ENCODE peak calls at places on chromosomes 4 and X, in five cellular contexts. V is neuronal stem cell, X is cardiac muscle cell, W is OCI-LY7, K is tibial nerve. O is an unnamed sample. For H3K9me3, the result is how much of the 10 kb centered on the place peaks cover.

GRCh38 chr4:10006604-10007435 is 14.5 kb downstream of the SLC2A9 start:
- DNase-seq in X (peak), V (no peak), K (no peak), W (no peak), O (no peak)

GRCh38 chr4:87843936-87844335 is 11.2 kb downstream of the MEPE start:
- DNase-seq in V (no peak), K (peak), X (peak), W (no peak), O (no peak)

GRCh38 chr4:170198742-170199141 is 109.0 kb upstream of the AADAT start:
- DNase-seq in V (no peak), W (no peak), X (no peak), K (no peak), O (no peak)

GRCh38 chr4:2292679-2293108 is 30.8 kb upstream of the MXD4 start:
- DNase-seq in X (peak), W (no peak), V (no peak), K (no peak), O (no peak)

GRCh38 chrX:15215366-15215765 is 54.5 kb downstream of the ASB9 start:
- DNase-seq in K (no peak), X (no peak), V (no peak), W (no peak), O (no peak)

GRCh38 chrX:121356850-121357171 is 309.4 kb downstream of the GLUD2 start:
- DNase-seq in W (no peak), X (no peak), V (no peak), K (no peak), O (no peak)

GRCh38 chrX:9995855-9996339 is 28.7 kb downstream of the CLDN34 start:
- DNase-seq in W (peak), X (peak), V (no peak), K (peak), O (no peak)

GRCh38 chr4:71009796-71010588 is 16.5 kb downstream of the DCK start:
- DNase-seq in W (peak), V (no peak), X (peak), K (no peak), O (no peak)

GRCh38 chrX:1521459-1521956 is 15.5 kb downstream of the P2RY8 start:
- DNase-seq in K (no peak), W (peak), V (no peak), X (no peak), O (peak)

GRCh38 chr4:83993774-83994173 is 457.9 kb downstream of the GPAT3 start:
- DNase-seq in W (peak), K (no peak), X (no peak), V (no peak), O (peak)

GRCh38 chrX:124720532-124720931 is 374.2 kb downstream of the SH2D1A start:
- DNase-seq in V (no peak), K (no peak), X (no peak), W (no peak), O (no peak)

GRCh38 chrX:39445336-39445735 is 644.1 kb downstream of the MID1IP1 start:
- DNase-seq in V (no peak), X (peak), K (no peak), W (peak), O (peak)

GRCh38 chr4:14855719-14856075 is 146.6 kb upstream of the CPEB2 start:
- DNase-seq in K (no peak), W (no peak), V (no peak), X (no peak), O (no peak)
- H3K27ac ChIP-seq in K (peak), W (no peak), V (no peak), X (no peak), O (no peak)

GRCh38 chrX:101357166-101357795 is 8.7 kb upstream of the TIMM8A start:
- DNase-seq in V (no peak), W (peak), X (peak), K (no peak), O (no peak)
- H3K9me3 ChIP-seq in V (under half), W (under half), X (under half), K (under half), O (under half)

DNA sequence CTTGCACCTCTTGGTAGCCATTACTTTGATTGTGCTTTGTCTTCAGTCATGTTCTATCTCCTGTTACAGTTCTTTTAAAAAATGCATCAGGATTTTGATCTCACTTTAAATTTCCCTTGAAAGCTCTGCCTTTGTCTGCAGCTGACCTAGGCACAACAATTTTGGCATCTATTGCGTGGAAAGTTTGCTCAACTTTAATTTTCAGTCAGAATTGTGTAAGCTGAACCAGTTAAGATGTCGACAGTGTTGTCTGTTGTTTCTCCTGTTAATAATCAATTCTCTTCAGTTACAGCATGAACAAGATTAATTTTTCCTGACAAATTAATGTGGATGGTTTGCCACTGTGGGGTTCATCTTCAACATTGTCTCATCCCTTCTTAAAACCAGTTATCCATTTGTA is 34.9 kb downstream of the TIGD2 start:
- DNase-seq in V (no peak), W (no peak), X (no peak), K (no peak), O (no peak)
- H3K27ac ChIP-seq in V (no peak), W (no peak), X (no peak), K (no peak), O (no peak)

DNA sequence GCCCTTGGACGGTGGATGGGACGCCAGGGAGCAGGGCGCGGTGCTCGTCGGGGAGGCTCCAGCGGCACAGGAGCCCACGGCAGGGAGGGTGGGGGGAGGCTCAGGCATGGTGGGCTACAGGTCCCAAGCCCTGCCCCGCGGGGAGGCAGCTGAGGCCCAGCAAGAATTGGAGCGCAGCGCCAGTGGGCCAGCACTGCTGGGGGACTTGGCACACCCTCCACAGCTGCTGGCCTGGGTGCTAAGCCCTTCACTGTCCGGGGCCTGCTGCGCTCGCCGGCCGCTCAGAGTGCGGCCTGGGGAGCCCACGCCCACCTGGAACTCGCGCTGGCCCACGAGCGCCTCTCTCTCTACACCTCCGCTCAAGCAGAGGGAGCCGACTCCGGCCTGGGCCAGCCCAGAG is 8.6 kb downstream of the CD38 start:
- DNase-seq in K (no peak), W (no peak), V (no peak), X (no peak), O (no peak)
- H3K9me3 ChIP-seq in K (under half), W (half or more), V (under half), X (under half), O (under half)

GRCh38 chr4:141047228-141047884 is 85.9 kb downstream of the RNF150 start:
- DNase-seq in W (no peak), V (no peak), X (peak), K (no peak), O (no peak)
- H3K27ac ChIP-seq in W (no peak), V (no peak), X (peak), K (no peak), O (no peak)

DNA sequence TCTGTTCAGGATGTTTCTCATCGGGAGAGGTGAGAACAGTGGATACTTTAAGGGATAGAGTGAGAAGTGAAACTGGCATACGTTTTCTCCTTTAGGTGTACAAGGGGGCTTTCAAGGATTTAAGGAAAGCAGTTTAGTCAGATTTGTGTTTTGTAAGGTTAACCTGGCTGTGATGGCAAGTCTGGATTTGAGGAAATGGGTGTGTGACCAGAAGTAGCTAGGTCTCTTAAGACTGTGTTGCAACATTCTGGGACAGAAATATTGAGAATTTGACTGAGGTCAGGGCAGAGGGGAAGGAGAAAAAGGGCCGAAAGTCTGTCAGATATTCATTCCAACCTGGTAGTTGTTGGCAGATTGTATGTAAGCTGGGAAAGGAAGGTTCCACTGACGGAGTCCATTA is 10.4 kb upstream of the GABRE start:
- DNase-seq in W (no peak), V (no peak), K (no peak), X (no peak), O (no peak)
- H3K9me3 ChIP-seq in W (under half), V (under half), K (under half), X (under half), O (under half)